ENCODE peak calls at places on chromosomes 5 and 9, in six cellular contexts. One of them, this sample, is unnamed.

GRCh38 chr5:63768221-63768620 is 194.0 kb downstream of the HTR1A start:
- DNase-seq in ELR: no peak
- DNase-seq in psoas muscle: no peak
- DNase-seq in NCI-H2029 treated with DMSO at 0.1 percent for 48 hours: no peak
- DNase-seq in caudate nucleus: no peak
- DNase-seq in WTC11: no peak
- DNase-seq in this sample: no peak

GRCh38 chr5:12214631-12215030 is 310.4 kb upstream of the CTNND2 start:
- DNase-seq in psoas muscle: no peak
- DNase-seq in caudate nucleus: no peak
- DNase-seq in ELR: peak; percentile 3
- DNase-seq in WTC11: no peak
- DNase-seq in NCI-H2029 treated with DMSO at 0.1 percent for 48 hours: no peak
- DNase-seq in this sample: no peak

GRCh38 chr9:93701494-93702218 is 125.3 kb downstream of the PHF2 start:
- DNase-seq in WTC11: no peak
- DNase-seq in psoas muscle: no peak
- DNase-seq in ELR: no peak
- DNase-seq in caudate nucleus: no peak
- DNase-seq in NCI-H2029 treated with DMSO at 0.1 percent for 48 hours: no peak
- DNase-seq in this sample: no peak

GRCh38 chr5:21236896-21237830 is 1249.2 kb upstream of the CDH18 start:
- DNase-seq in caudate nucleus: no peak
- DNase-seq in NCI-H2029 treated with DMSO at 0.1 percent for 48 hours: no peak
- DNase-seq in psoas muscle: no peak
- DNase-seq in ELR: peak; percentile 13
- DNase-seq in WTC11: no peak
- DNase-seq in this sample: no peak

GRCh38 chr5:10528056-10528816 is 35.6 kb upstream of the ANKRD33B start:
- DNase-seq in ELR: peak; percentile 36
- DNase-seq in NCI-H2029 treated with DMSO at 0.1 percent for 48 hours: no peak
- DNase-seq in caudate nucleus: no peak
- DNase-seq in WTC11: no peak
- DNase-seq in psoas muscle: no peak
- DNase-seq in this sample: no peak

GRCh38 chr9:130128782-130129424 is 43.3 kb upstream of the NCS1 start:
- DNase-seq in psoas muscle: peak; percentile 56
- DNase-seq in caudate nucleus: no peak
- DNase-seq in ELR: peak; percentile 95
- DNase-seq in WTC11: no peak
- DNase-seq in NCI-H2029 treated with DMSO at 0.1 percent for 48 hours: no peak
- DNase-seq in this sample: peak; percentile 56

GRCh38 chr9:87336914-87337333 is 160.7 kb upstream of the DAPK1 start:
- DNase-seq in NCI-H2029 treated with DMSO at 0.1 percent for 48 hours: peak; percentile 77
- DNase-seq in caudate nucleus: no peak
- DNase-seq in WTC11: no peak
- DNase-seq in ELR: peak; percentile 68
- DNase-seq in psoas muscle: no peak
- DNase-seq in this sample: no peak

GRCh38 chr9:4400731-4401130 is 89.5 kb upstream of the SLC1A1 start:
- DNase-seq in NCI-H2029 treated with DMSO at 0.1 percent for 48 hours: no peak
- DNase-seq in ELR: no peak
- DNase-seq in caudate nucleus: no peak
- DNase-seq in psoas muscle: no peak
- DNase-seq in WTC11: no peak
- DNase-seq in this sample: no peak

GRCh38 chr5:177025139-177025538 is 2.6 kb downstream of the ZNF346 start:
- DNase-seq in psoas muscle: no peak
- DNase-seq in ELR: no peak
- DNase-seq in caudate nucleus: no peak
- DNase-seq in NCI-H2029 treated with DMSO at 0.1 percent for 48 hours: no peak
- DNase-seq in WTC11: no peak
- DNase-seq in this sample: no peak

GRCh38 chr9:8514760-8515159 is 715.2 kb upstream of the DMAC1 start:
- DNase-seq in WTC11: no peak
- DNase-seq in psoas muscle: no peak
- DNase-seq in ELR: no peak
- DNase-seq in caudate nucleus: no peak
- DNase-seq in NCI-H2029 treated with DMSO at 0.1 percent for 48 hours: no peak
- DNase-seq in this sample: no peak

GRCh38 chr5:174300941-174301761 is 255.6 kb downstream of the NSG2 start:
- DNase-seq in caudate nucleus: no peak
- DNase-seq in NCI-H2029 treated with DMSO at 0.1 percent for 48 hours: no peak
- DNase-seq in ELR: no peak
- DNase-seq in psoas muscle: no peak
- DNase-seq in WTC11: no peak
- DNase-seq in this sample: no peak

GRCh38 chr9:135009051-135009560 is 78.4 kb upstream of the OLFM1 start:
- DNase-seq in ELR: no peak
- DNase-seq in psoas muscle: no peak
- DNase-seq in NCI-H2029 treated with DMSO at 0.1 percent for 48 hours: no peak
- DNase-seq in caudate nucleus: no peak
- DNase-seq in WTC11: no peak
- DNase-seq in this sample: no peak

GRCh38 chr5:33470544-33470943 is 29.8 kb downstream of the TARS1 start:
- DNase-seq in WTC11: no peak
- DNase-seq in psoas muscle: no peak
- DNase-seq in NCI-H2029 treated with DMSO at 0.1 percent for 48 hours: no peak
- DNase-seq in ELR: no peak
- DNase-seq in caudate nucleus: no peak
- DNase-seq in this sample: no peak

GRCh38 chr9:125183054-125183453 is 6.5 kb downstream of the PPP6C start:
- DNase-seq in psoas muscle: no peak
- DNase-seq in NCI-H2029 treated with DMSO at 0.1 percent for 48 hours: no peak
- DNase-seq in WTC11: no peak
- DNase-seq in ELR: no peak
- DNase-seq in caudate nucleus: no peak
- DNase-seq in this sample: no peak

GRCh38 chr5:90965110-90965676 is 406.6 kb downstream of the ADGRV1 start:
- DNase-seq in psoas muscle: no peak
- DNase-seq in ELR: no peak
- DNase-seq in WTC11: no peak
- DNase-seq in caudate nucleus: no peak
- DNase-seq in NCI-H2029 treated with DMSO at 0.1 percent for 48 hours: no peak
- DNase-seq in this sample: no peak

GRCh38 chr5:174609116-174609515 is 115.3 kb upstream of the MSX2 start:
- DNase-seq in caudate nucleus: no peak
- DNase-seq in WTC11: no peak
- DNase-seq in NCI-H2029 treated with DMSO at 0.1 percent for 48 hours: no peak
- DNase-seq in psoas muscle: no peak
- DNase-seq in ELR: no peak
- DNase-seq in this sample: no peak

GRCh38 chr5:136674178-136674577 is 308.8 kb upstream of the TRPC7 start:
- DNase-seq in caudate nucleus: no peak
- DNase-seq in ELR: no peak
- DNase-seq in psoas muscle: no peak
- DNase-seq in NCI-H2029 treated with DMSO at 0.1 percent for 48 hours: no peak
- DNase-seq in WTC11: no peak
- DNase-seq in this sample: no peak

GRCh38 chr5:136810198-136810823 is 445.0 kb upstream of the TRPC7 start:
- DNase-seq in caudate nucleus: no peak
- DNase-seq in psoas muscle: peak; percentile 23
- DNase-seq in ELR: peak; percentile 85
- DNase-seq in NCI-H2029 treated with DMSO at 0.1 percent for 48 hours: no peak
- DNase-seq in WTC11: no peak
- DNase-seq in this sample: no peak

GRCh38 chr9:91298304-91298703 is 63.4 kb downstream of the AUH start:
- DNase-seq in psoas muscle: no peak
- DNase-seq in ELR: no peak
- DNase-seq in NCI-H2029 treated with DMSO at 0.1 percent for 48 hours: no peak
- DNase-seq in caudate nucleus: no peak
- DNase-seq in WTC11: no peak
- DNase-seq in this sample: no peak

GRCh38 chr9:134571946-134572914 is 69.4 kb upstream of the COL5A1 start:
- DNase-seq in psoas muscle: no peak
- DNase-seq in ELR: peak; percentile 25
- DNase-seq in WTC11: no peak
- DNase-seq in NCI-H2029 treated with DMSO at 0.1 percent for 48 hours: no peak
- DNase-seq in caudate nucleus: no peak
- DNase-seq in this sample: no peak

GRCh38 chr5:144368556-144368955 is 197.9 kb downstream of the KCTD16 start:
- DNase-seq in WTC11: no peak
- DNase-seq in NCI-H2029 treated with DMSO at 0.1 percent for 48 hours: peak; percentile 64
- DNase-seq in psoas muscle: no peak
- DNase-seq in caudate nucleus: no peak
- DNase-seq in ELR: peak; percentile 35
- DNase-seq in this sample: no peak

GRCh38 chr5:151104795-151105194 is 24.0 kb upstream of the TNIP1 start:
- DNase-seq in NCI-H2029 treated with DMSO at 0.1 percent for 48 hours: no peak
- DNase-seq in psoas muscle: peak; percentile 71
- DNase-seq in ELR: no peak
- DNase-seq in WTC11: no peak
- DNase-seq in caudate nucleus: no peak
- DNase-seq in this sample: no peak

GRCh38 chr9:125994066-125994943 is 247.1 kb downstream of the PBX3 start:
- DNase-seq in caudate nucleus: no peak
- DNase-seq in NCI-H2029 treated with DMSO at 0.1 percent for 48 hours: no peak
- DNase-seq in WTC11: no peak
- DNase-seq in ELR: no peak
- DNase-seq in psoas muscle: no peak
- DNase-seq in this sample: no peak

GRCh38 chr5:160850439-160850838 is 1.6 kb downstream of the ATP10B start:
- DNase-seq in caudate nucleus: no peak
- DNase-seq in psoas muscle: no peak
- DNase-seq in ELR: no peak
- DNase-seq in WTC11: no peak
- DNase-seq in NCI-H2029 treated with DMSO at 0.1 percent for 48 hours: no peak
- DNase-seq in this sample: no peak

GRCh38 chr5:105146867-105147266 is 1584.3 kb upstream of the NUDT12 start:
- DNase-seq in psoas muscle: no peak
- DNase-seq in NCI-H2029 treated with DMSO at 0.1 percent for 48 hours: no peak
- DNase-seq in caudate nucleus: no peak
- DNase-seq in ELR: peak; percentile 19
- DNase-seq in WTC11: no peak
- DNase-seq in this sample: no peak

GRCh38 chr5:22531986-22532385 is 321.2 kb downstream of the CDH12 start:
- DNase-seq in WTC11: no peak
- DNase-seq in ELR: no peak
- DNase-seq in caudate nucleus: no peak
- DNase-seq in NCI-H2029 treated with DMSO at 0.1 percent for 48 hours: no peak
- DNase-seq in psoas muscle: no peak
- DNase-seq in this sample: no peak

GRCh38 chr5:55402199-55402598 is 94.4 kb downstream of the MTREX start:
- DNase-seq in WTC11: peak; percentile 21
- DNase-seq in psoas muscle: no peak
- DNase-seq in NCI-H2029 treated with DMSO at 0.1 percent for 48 hours: no peak
- DNase-seq in ELR: peak; percentile 8
- DNase-seq in caudate nucleus: no peak
- DNase-seq in this sample: no peak

GRCh38 chr9:22657713-22658112 is 211.1 kb downstream of the DMRTA1 start:
- DNase-seq in ELR: no peak
- DNase-seq in psoas muscle: no peak
- DNase-seq in caudate nucleus: no peak
- DNase-seq in WTC11: no peak
- DNase-seq in NCI-H2029 treated with DMSO at 0.1 percent for 48 hours: no peak
- DNase-seq in this sample: no peak

GRCh38 chr5:149049371-149049781 is 13.5 kb downstream of the SH3TC2 start:
- DNase-seq in ELR: no peak
- DNase-seq in WTC11: no peak
- DNase-seq in psoas muscle: no peak
- DNase-seq in NCI-H2029 treated with DMSO at 0.1 percent for 48 hours: no peak
- DNase-seq in caudate nucleus: no peak
- DNase-seq in this sample: no peak

GRCh38 chr9:118360036-118360435 is 655.8 kb downstream of the TLR4 start:
- DNase-seq in NCI-H2029 treated with DMSO at 0.1 percent for 48 hours: no peak
- DNase-seq in WTC11: no peak
- DNase-seq in caudate nucleus: no peak
- DNase-seq in ELR: no peak
- DNase-seq in psoas muscle: no peak
- DNase-seq in this sample: no peak

GRCh38 chr9:18352716-18353115 is 121.2 kb upstream of the ADAMTSL1 start:
- DNase-seq in NCI-H2029 treated with DMSO at 0.1 percent for 48 hours: no peak
- DNase-seq in caudate nucleus: no peak
- DNase-seq in psoas muscle: no peak
- DNase-seq in WTC11: no peak
- DNase-seq in ELR: no peak
- DNase-seq in this sample: no peak

GRCh38 chr9:28234133-28234898 is 661.0 kb upstream of the C9orf72 start:
- DNase-seq in NCI-H2029 treated with DMSO at 0.1 percent for 48 hours: no peak
- DNase-seq in ELR: no peak
- DNase-seq in psoas muscle: no peak
- DNase-seq in WTC11: no peak
- DNase-seq in caudate nucleus: no peak
- DNase-seq in this sample: no peak

GRCh38 chr5:77218263-77218662 is 7.8 kb downstream of the PDE8B start:
- DNase-seq in caudate nucleus: no peak
- DNase-seq in WTC11: peak; percentile 20
- DNase-seq in ELR: peak; percentile 26
- DNase-seq in NCI-H2029 treated with DMSO at 0.1 percent for 48 hours: no peak
- DNase-seq in psoas muscle: no peak
- DNase-seq in this sample: no peak

GRCh38 chr9:126418608-126419007 is 92.0 kb downstream of the MVB12B start:
- DNase-seq in caudate nucleus: no peak
- DNase-seq in NCI-H2029 treated with DMSO at 0.1 percent for 48 hours: no peak
- DNase-seq in ELR: no peak
- DNase-seq in psoas muscle: no peak
- DNase-seq in WTC11: no peak
- DNase-seq in this sample: no peak

GRCh38 chr9:127446720-127447415 is 4.3 kb downstream of the RPL12 start:
- DNase-seq in WTC11: no peak
- DNase-seq in ELR: peak; percentile 46
- DNase-seq in NCI-H2029 treated with DMSO at 0.1 percent for 48 hours: no peak
- DNase-seq in caudate nucleus: no peak
- DNase-seq in psoas muscle: no peak
- DNase-seq in this sample: no peak

GRCh38 chr5:42250-42649 is 49.7 kb upstream of the PLEKHG4B start:
- DNase-seq in psoas muscle: no peak
- DNase-seq in ELR: peak; percentile 50
- DNase-seq in caudate nucleus: no peak
- DNase-seq in WTC11: peak; percentile 68
- DNase-seq in NCI-H2029 treated with DMSO at 0.1 percent for 48 hours: no peak
- DNase-seq in this sample: no peak

GRCh38 chr9:128409998-128410397 is 10.7 kb upstream of the CERCAM start:
- DNase-seq in WTC11: peak; percentile 50
- DNase-seq in caudate nucleus: no peak
- DNase-seq in NCI-H2029 treated with DMSO at 0.1 percent for 48 hours: no peak
- DNase-seq in ELR: peak; percentile 58
- DNase-seq in psoas muscle: no peak
- DNase-seq in this sample: peak; percentile 51

GRCh38 chr5:57692582-57693487 is 210.2 kb upstream of the ACTBL2 start:
- DNase-seq in WTC11: peak; percentile 21
- DNase-seq in ELR: peak; percentile 98
- DNase-seq in psoas muscle: peak; percentile 74
- DNase-seq in caudate nucleus: peak; percentile 54
- DNase-seq in NCI-H2029 treated with DMSO at 0.1 percent for 48 hours: no peak
- DNase-seq in this sample: peak; percentile 27